ENCODE peak calls at places on chromosomes 4 and X, in four cellular contexts. V, Y, K and S are unnamed samples.

GRCh38 chr4:39539026-39539690 is 11.9 kb upstream of the UGDH start:
- DNase-seq in V (no peak), Y (no peak), K (no peak), S (no peak)

GRCh38 chrX:20237864-20238263 is 28.8 kb downstream of the RPS6KA3 start:
- DNase-seq in V (no peak), Y (no peak), K (no peak), S (no peak)

GRCh38 chr4:13865871-13866669 is 238.5 kb upstream of the BOD1L1 start:
- DNase-seq in V (no peak), Y (no peak), K (no peak), S (no peak)

GRCh38 chr4:111959202-111959601 is 186.1 kb upstream of the FAM241A start:
- DNase-seq in V (no peak), Y (peak), K (no peak), S (no peak)

GRCh38 chr4:73311428-73311827 is 52.8 kb upstream of the ANKRD17 start:
- DNase-seq in V (no peak), Y (peak), K (peak), S (no peak)

GRCh38 chrX:48945517-48946348 is 11.7 kb downstream of the OTUD5 start:
- DNase-seq in V (no peak), Y (peak), K (peak), S (no peak)

GRCh38 chr4:186029731-186030421 is 39.1 kb upstream of the TLR3 start:
- DNase-seq in V (no peak), Y (no peak), K (no peak), S (no peak)

GRCh38 chr4:136562842-136563241 is 969.5 kb downstream of the PCDH18 start:
- DNase-seq in V (no peak), Y (peak), K (no peak), S (no peak)

GRCh38 chrX:150763303-150763797 is 70.2 kb downstream of the MTMR1 start:
- DNase-seq in V (no peak), Y (no peak), K (no peak), S (no peak)

GRCh38 chr4:6092131-6092530 is 73.9 kb upstream of the C4orf50 start:
- DNase-seq in V (no peak), Y (no peak), K (no peak), S (no peak)

GRCh38 chrX:45807572-45808425 is 607.1 kb upstream of the DIPK2B start:
- DNase-seq in V (no peak), Y (no peak), K (no peak), S (no peak)

GRCh38 chr4:22091351-22091731 is 142.8 kb upstream of the KCNIP4 start:
- DNase-seq in V (no peak), Y (no peak), K (no peak), S (no peak)

GRCh38 chr4:81060587-81061339 is 30.3 kb downstream of the BMP3 start:
- DNase-seq in V (no peak), Y (no peak), K (no peak), S (no peak)

GRCh38 chr4:154503598-154503997 is 12.0 kb upstream of the DCHS2 start:
- DNase-seq in V (no peak), Y (peak), K (peak), S (no peak)

GRCh38 chrX:115898382-115899001 is 272.1 kb upstream of the AGTR2 start:
- DNase-seq in V (no peak), Y (peak), K (peak), S (peak)

GRCh38 chrX:152575331-152575730 is 62.4 kb upstream of the GABRQ start:
- DNase-seq in V (no peak), Y (no peak), K (no peak), S (no peak)

GRCh38 chrX:68059469-68059868 is 373.8 kb downstream of the OPHN1 start:
- DNase-seq in V (no peak), Y (no peak), K (no peak), S (no peak)

GRCh38 chrX:41137589-41137988 is 52.3 kb downstream of the USP9X start:
- DNase-seq in V (no peak), Y (no peak), K (no peak), S (no peak)

DNA sequence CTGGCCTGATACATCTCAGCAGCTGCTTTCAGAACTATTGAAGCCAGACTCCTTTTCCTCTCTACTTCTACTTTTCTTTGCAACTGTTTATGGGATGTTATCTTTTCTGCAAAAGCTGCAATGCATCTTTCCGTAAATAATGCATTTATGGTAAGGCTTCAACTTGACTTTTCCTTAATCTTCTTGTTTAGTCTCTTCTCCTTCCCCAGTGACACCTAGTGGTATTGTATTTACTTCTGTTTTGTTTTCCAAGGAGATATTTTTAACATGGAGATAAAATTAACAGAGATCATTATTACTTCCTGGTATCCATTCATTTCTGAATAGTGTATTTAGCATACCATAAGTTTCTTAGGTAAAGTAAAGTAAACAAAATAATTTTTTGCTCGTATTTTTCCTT is 1548.8 kb downstream of the PCDH7 start:
- DNase-seq in V (no peak), Y (no peak), K (no peak), S (no peak)
- TF ChIP-seq BRCA1 in V (no peak), Y (no peak), K (no peak), S (no peak)

GRCh38 chr4:56803473-56803872 is 18.0 kb downstream of the SPINK2 start:
- DNase-seq in V (peak), Y (no peak), K (no peak), S (no peak)
- TF ChIP-seq BRCA1 in V (no peak), Y (no peak), K (no peak), S (no peak)

GRCh38 chr4:132504438-132504837 is 644.7 kb upstream of the PCDH10 start:
- DNase-seq in V (no peak), Y (no peak), K (no peak), S (no peak)
- TF ChIP-seq BRCA1 in V (no peak), Y (no peak), K (no peak), S (no peak)

GRCh38 chrX:3713937-3714434 is 537 bp upstream of the PRKX start:
- DNase-seq in V (no peak), Y (no peak), K (no peak), S (no peak)

GRCh38 chrX:3712080-3712869 is 1.2 kb downstream of the PRKX start:
- DNase-seq in V (no peak), Y (no peak), K (peak), S (no peak)

GRCh38 chrX:3713225-3713936 is at the start of gene PRKX:
- DNase-seq in V (peak), Y (no peak), K (peak), S (peak)

GRCh38 chrX:3711331-3711917 is 2.0 kb downstream of the PRKX start:
- DNase-seq in V (peak), Y (no peak), K (peak), S (no peak)

DNA sequence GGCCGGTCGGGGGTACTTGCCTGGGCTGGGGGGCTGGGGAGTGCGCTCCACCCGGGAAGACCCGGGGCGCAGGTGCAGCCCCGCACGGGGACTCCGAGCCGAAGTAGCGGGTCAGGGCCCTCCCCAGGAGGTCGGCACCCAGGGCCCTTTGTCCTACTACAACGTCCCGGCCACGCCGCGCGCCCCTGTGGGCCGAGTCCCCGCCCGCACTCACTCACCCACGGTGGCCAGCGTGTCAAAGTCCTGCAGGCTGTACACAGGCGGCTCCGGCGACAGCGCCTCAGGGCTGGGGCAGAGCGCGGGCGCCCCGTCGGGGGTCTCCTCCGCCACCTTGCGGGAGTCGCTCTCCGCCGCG is 602 bp downstream of the PRKX start:
- DNase-seq in V (no peak), Y (no peak), K (peak), S (no peak)
- TF ChIP-seq BRCA1 in V (no peak), Y (no peak), K (no peak), S (no peak)

GRCh38 chr4:174613979-174614378 is 91.7 kb upstream of the HPGD start:
- DNase-seq in V (no peak), Y (no peak), K (no peak), S (no peak)
- TF ChIP-seq BRCA1 in V (no peak), Y (no peak), K (no peak), S (no peak)